ENCODE peak calls at places on chromosomes 11 and 22, in ten cellular contexts. X, O, U, B, E, Z, K, R, W and T are unnamed samples.

GRCh38 chr11:19291064-19291463 is 50.3 kb upstream of the E2F8 start:
- DNase-seq in W (no peak), B (no peak), U (no peak), X (no peak), R (no peak), O (no peak), K (no peak), E (no peak), Z (no peak), T (no peak)

GRCh38 chr11:1116666-1117390 is 40.9 kb upstream of the MUC5AC start:
- DNase-seq in O (no peak), X (no peak), K (no peak), W (no peak), E (no peak), B (no peak), Z (no peak), U (no peak), R (no peak), T (no peak)

GRCh38 chr11:7657306-7658025 is 15.8 kb downstream of the CYB5R2 start:
- DNase-seq in R (no peak), B (no peak), X (no peak), K (peak), U (peak), Z (peak), O (no peak), E (peak), W (peak), T (peak)

GRCh38 chr22:19446603-19447387 is 716 bp downstream of the C22orf39 start:
- DNase-seq in B (no peak), E (no peak), W (peak), Z (peak), R (no peak), O (no peak), K (peak), X (no peak), U (peak), T (no peak)

GRCh38 chr11:36056160-36056751 is 112.4 kb downstream of the LDLRAD3 start:
- DNase-seq in Z (peak), B (no peak), R (no peak), K (peak), W (peak), X (no peak), O (no peak), U (peak), E (peak), T (no peak)

GRCh38 chr22:30646518-30647160 is 11.1 kb downstream of the SLC35E4 start:
- DNase-seq in O (no peak), U (no peak), B (no peak), R (no peak), Z (no peak), W (no peak), E (no peak), X (no peak), K (no peak), T (no peak)

GRCh38 chr11:7576671-7577225 is 62.9 kb downstream of the PPFIBP2 start:
- DNase-seq in B (no peak), R (no peak), Z (no peak), O (no peak), U (no peak), X (no peak), K (no peak), W (peak), E (no peak), T (no peak)

GRCh38 chr22:25853501-25853900 is 111.5 kb downstream of the MYO18B start:
- DNase-seq in R (no peak), B (no peak), U (no peak), W (no peak), O (no peak), K (no peak), Z (no peak), X (no peak), E (no peak), T (no peak)

GRCh38 chr11:50174189-50174588 is 141.5 kb downstream of the OR4C45 start:
- DNase-seq in O (no peak), E (no peak), U (no peak), R (no peak), B (no peak), X (no peak), K (no peak), W (no peak), Z (peak), T (no peak)

GRCh38 chr11:76823481-76824028 is 37.2 kb upstream of the ACER3 start:
- DNase-seq in X (no peak), W (peak), E (no peak), U (peak), K (no peak), O (no peak), R (no peak), B (no peak), Z (peak), T (no peak)

GRCh38 chr11:83011333-83012167 is 60.1 kb downstream of the RAB30 start:
- DNase-seq in B (no peak), Z (peak), E (no peak), R (no peak), U (peak), W (no peak), K (no peak), X (no peak), O (no peak), T (no peak)

GRCh38 chr11:123233280-123233977 is 38.4 kb upstream of the CLMP start:
- DNase-seq in K (no peak), W (peak), E (no peak), B (no peak), Z (no peak), R (no peak), U (no peak), O (no peak), X (no peak), T (no peak)

GRCh38 chr11:128949791-128950454 is 7.3 kb upstream of the TP53AIP1 start:
- DNase-seq in U (no peak), E (no peak), X (no peak), Z (peak), R (peak), W (no peak), O (no peak), K (peak), B (no peak), T (no peak)

GRCh38 chr22:38114484-38115398 is 4.3 kb upstream of the BAIAP2L2 start:
- DNase-seq in W (peak), Z (peak), B (peak), R (peak), X (peak), E (peak), K (peak), U (peak), O (peak), T (peak)

GRCh38 chr11:128180446-128181089 is 406.8 kb downstream of the ETS1 start:
- DNase-seq in E (no peak), X (no peak), O (no peak), U (peak), Z (peak), B (no peak), W (peak), R (no peak), K (peak), T (no peak)

GRCh38 chr22:43183496-43184263 is 3.3 kb downstream of the TTLL12 start:
- DNase-seq in U (peak), K (peak), E (no peak), Z (peak), X (no peak), R (no peak), W (peak), B (no peak), O (no peak), T (no peak)

GRCh38 chr11:67379061-67380058 is 6.0 kb upstream of the CLCF1 start:
- DNase-seq in K (peak), R (no peak), Z (no peak), X (no peak), E (no peak), O (no peak), B (no peak), W (peak), U (no peak), T (no peak)

GRCh38 chr22:19731736-19732135 is 8.4 kb downstream of the GP1BB start:
- DNase-seq in B (no peak), W (no peak), O (no peak), K (no peak), X (no peak), Z (no peak), R (no peak), E (peak), U (no peak), T (no peak)

GRCh38 chr11:118314985-118315384 is 10.5 kb downstream of the CD3E start:
- DNase-seq in E (no peak), W (no peak), O (no peak), Z (no peak), K (no peak), X (no peak), U (no peak), B (no peak), R (no peak), T (no peak)

GRCh38 chr22:23289851-23290724 is 109.8 kb downstream of the BCR start:
- DNase-seq in E (peak), B (peak), Z (peak), X (no peak), W (peak), U (peak), R (peak), K (peak), O (peak), T (peak)

GRCh38 chr11:98456281-98456680 is 564.5 kb upstream of the CNTN5 start:
- DNase-seq in U (no peak), Z (no peak), B (no peak), O (no peak), E (no peak), R (no peak), W (no peak), K (no peak), X (no peak), T (no peak)

GRCh38 chr11:69499216-69499945 is 17.9 kb downstream of the LINC01488 start:
- DNase-seq in X (no peak), O (no peak), Z (no peak), B (no peak), K (no peak), R (no peak), E (no peak), W (peak), U (no peak), T (no peak)

GRCh38 chr11:72851726-72852125 is 37.5 kb downstream of the ATG16L2 start:
- DNase-seq in O (no peak), W (no peak), U (no peak), X (no peak), K (no peak), E (no peak), R (no peak), Z (no peak), B (no peak), T (no peak)

GRCh38 chr11:69232821-69233760 is 60.9 kb upstream of the MYEOV start:
- DNase-seq in W (no peak), K (no peak), Z (no peak), R (peak), X (no peak), E (no peak), B (no peak), O (no peak), U (no peak), T (no peak)

GRCh38 chr22:20248461-20248959 is 19.6 kb downstream of the RTN4R start:
- DNase-seq in W (no peak), K (no peak), U (no peak), B (no peak), Z (no peak), X (no peak), E (no peak), O (no peak), R (no peak), T (no peak)

GRCh38 chr11:95584180-95584579 is 205.4 kb downstream of the FAM76B start:
- DNase-seq in U (no peak), K (peak), B (no peak), W (peak), X (no peak), O (no peak), E (no peak), R (no peak), Z (peak), T (no peak)